ENCODE peak calls at places on chromosomes 2 and 18, in four cellular contexts. I is endodermal cell, Z is brain microvascular endothelial cell, P is HL-60. Q is an unnamed sample.

GRCh38 chr18:40094441-40094840 is 1860.6 kb upstream of the PIK3C3 start:
- DNase-seq in I (no peak), Z (peak), P (no peak), Q (no peak)

GRCh38 chr2:179745615-179746263 is 115.7 kb downstream of the ZNF385B start:
- DNase-seq in I (no peak), Z (no peak), P (no peak), Q (no peak)

GRCh38 chr2:160256511-160256910 is 56.4 kb upstream of the ITGB6 start:
- DNase-seq in I (no peak), Z (no peak), P (no peak), Q (no peak)

GRCh38 chr2:187541086-187542085 is 12.8 kb downstream of the TFPI start:
- DNase-seq in I (no peak), Z (peak), P (no peak), Q (no peak)

GRCh38 chr2:103506812-103507211 is 745.0 kb downstream of the TMEM182 start:
- DNase-seq in I (no peak), Z (no peak), P (no peak), Q (no peak)

GRCh38 chr2:138213624-138214023 is 249.4 kb downstream of the HNMT start:
- DNase-seq in I (no peak), Z (no peak), P (no peak), Q (no peak)

GRCh38 chr2:215528555-215528954 is 92.7 kb upstream of the FN1 start:
- DNase-seq in I (no peak), Z (peak), P (no peak), Q (peak)

GRCh38 chr2:128487650-128488387 is 169.2 kb upstream of the HS6ST1 start:
- DNase-seq in I (peak), Z (no peak), P (no peak), Q (no peak)

GRCh38 chr2:127531133-127531709 is 4.3 kb upstream of the MYO7B start:
- DNase-seq in I (no peak), Z (no peak), P (no peak), Q (no peak)

GRCh38 chr2:10256525-10257031 is 46.1 kb upstream of the HPCAL1 start:
- DNase-seq in I (peak), Z (no peak), P (no peak), Q (no peak)

GRCh38 chr2:150647943-150648342 is 160.5 kb upstream of the RND3 start:
- DNase-seq in I (no peak), Z (no peak), P (no peak), Q (no peak)

GRCh38 chr2:208565690-208566421 is 159.3 kb downstream of the PTH2R start:
- DNase-seq in I (no peak), Z (no peak), P (no peak), Q (no peak)

GRCh38 chr2:79210274-79210917 is 50.8 kb upstream of the REG3A start:
- DNase-seq in I (no peak), Z (no peak), P (no peak), Q (no peak)

GRCh38 chr18:3224223-3224622 is 4.5 kb upstream of the MYOM1 start:
- DNase-seq in I (no peak), Z (no peak), P (no peak), Q (no peak)

GRCh38 chr2:166230724-166231070 is 102.9 kb upstream of the SCN1A start:
- DNase-seq in I (no peak), Z (no peak), P (no peak), Q (no peak)

GRCh38 chr18:49249523-49249922 is 210.9 kb downstream of the DYM start:
- DNase-seq in I (no peak), Z (peak), P (peak), Q (no peak)

GRCh38 chr18:49251451-49251850 is 209.0 kb downstream of the DYM start:
- DNase-seq in I (no peak), Z (no peak), P (no peak), Q (no peak)

GRCh38 chr18:49247786-49248185 is 212.7 kb downstream of the DYM start:
- DNase-seq in I (no peak), Z (no peak), P (no peak), Q (no peak)

DNA sequence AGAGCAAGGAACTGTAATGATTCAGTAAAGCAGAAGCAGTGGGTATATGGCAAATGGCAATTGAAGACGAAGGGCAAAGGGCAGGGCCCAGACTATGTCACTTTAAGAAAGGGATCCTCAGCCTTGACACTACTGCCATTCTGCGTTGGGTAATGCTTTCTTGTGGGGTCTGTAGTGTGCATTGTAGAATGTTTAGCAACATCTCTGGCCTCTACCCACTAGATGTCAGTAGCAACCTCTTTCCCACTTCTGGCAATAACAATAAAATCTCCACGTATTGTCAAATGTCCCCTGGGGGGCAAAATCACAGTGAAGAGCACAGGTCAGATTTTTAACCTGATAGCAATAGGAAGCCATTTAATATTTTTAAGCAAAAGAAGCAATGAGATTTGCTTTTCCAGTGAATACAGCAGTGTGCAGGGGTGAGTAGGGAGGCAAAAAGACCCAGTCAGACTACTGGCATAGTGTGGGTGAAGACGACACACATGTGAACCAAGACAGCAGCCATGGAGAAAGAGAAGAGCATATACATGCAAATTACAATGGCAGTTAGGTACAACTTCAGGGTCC is 209.5 kb downstream of the DYM start:
- DNase-seq in I (no peak), Z (peak), P (no peak), Q (no peak)
- TF ChIP-seq CTCF in I (peak), Z (peak), P (no peak), Q (no peak)

GRCh38 chr2:28779020-28779419 is 27.4 kb downstream of the PPP1CB start:
- DNase-seq in I (no peak), Z (no peak), P (no peak), Q (no peak)

GRCh38 chr2:28776471-28776870 is 24.8 kb downstream of the PPP1CB start:
- DNase-seq in I (no peak), Z (no peak), P (no peak), Q (no peak)

GRCh38 chr2:28778392-28778791 is 26.8 kb downstream of the PPP1CB start:
- DNase-seq in I (no peak), Z (no peak), P (no peak), Q (no peak)

GRCh38 chr2:28780496-28780895 is 28.9 kb downstream of the PPP1CB start:
- DNase-seq in I (no peak), Z (no peak), P (no peak), Q (no peak)

DNA sequence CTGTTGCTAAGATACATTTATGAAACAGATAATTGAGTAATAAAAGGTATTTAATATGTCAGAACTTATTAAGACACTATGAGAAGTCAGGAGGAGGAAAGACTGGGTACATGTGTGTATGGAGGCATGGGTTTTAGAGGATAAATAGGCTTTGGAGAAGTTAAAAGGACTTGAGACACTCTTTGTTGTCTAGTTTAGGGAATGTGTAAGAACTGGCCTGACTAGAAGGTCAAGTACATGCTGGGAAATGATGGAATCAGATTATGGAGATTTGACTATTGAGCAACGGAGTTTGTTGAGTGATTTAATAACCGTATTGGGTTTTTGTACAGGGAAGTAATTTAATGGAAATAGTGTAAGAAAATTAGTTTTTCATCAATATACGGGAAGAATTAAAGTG is 28.2 kb upstream of the SPDYA start:
- DNase-seq in I (no peak), Z (no peak), P (no peak), Q (no peak)
- H3K27ac ChIP-seq in I (no peak), Z (no peak), P (no peak), Q (no peak)

DNA sequence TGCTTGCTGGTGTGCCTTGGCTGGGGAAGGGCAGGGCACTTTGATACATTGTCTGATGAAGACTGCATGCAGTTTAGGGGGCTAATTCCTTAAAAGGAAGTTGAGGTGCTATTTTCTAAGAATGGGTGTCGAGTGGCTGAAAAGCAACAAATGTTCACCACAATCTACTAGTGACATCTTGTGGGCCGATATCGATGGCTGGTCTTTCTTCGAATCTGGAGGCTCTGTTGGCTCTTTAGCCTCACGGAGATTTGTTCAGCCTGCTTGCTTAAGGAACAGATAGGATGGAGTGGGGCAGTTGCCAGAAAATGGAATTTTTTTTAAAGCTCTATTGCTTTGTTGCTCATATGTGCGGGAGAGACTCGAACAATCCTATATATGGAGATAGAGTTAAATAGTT is 71.0 kb upstream of the LYPD6B start:
- DNase-seq in I (no peak), Z (no peak), P (no peak), Q (no peak)
- TF ChIP-seq CTCF in I (no peak), Z (no peak), P (no peak), Q (no peak)

GRCh38 chr2:121386707-121387106 is 101.7 kb upstream of the TFCP2L1 start:
- DNase-seq in I (no peak), Z (peak), P (no peak), Q (no peak)

GRCh38 chr2:121387591-121388325 is 102.8 kb upstream of the TFCP2L1 start:
- DNase-seq in I (no peak), Z (no peak), P (no peak), Q (no peak)

GRCh38 chr2:121382744-121383143 is 97.7 kb upstream of the TFCP2L1 start:
- DNase-seq in I (peak), Z (no peak), P (no peak), Q (no peak)

GRCh38 chr2:121388371-121388770 is 103.4 kb upstream of the TFCP2L1 start:
- DNase-seq in I (no peak), Z (no peak), P (no peak), Q (no peak)

DNA sequence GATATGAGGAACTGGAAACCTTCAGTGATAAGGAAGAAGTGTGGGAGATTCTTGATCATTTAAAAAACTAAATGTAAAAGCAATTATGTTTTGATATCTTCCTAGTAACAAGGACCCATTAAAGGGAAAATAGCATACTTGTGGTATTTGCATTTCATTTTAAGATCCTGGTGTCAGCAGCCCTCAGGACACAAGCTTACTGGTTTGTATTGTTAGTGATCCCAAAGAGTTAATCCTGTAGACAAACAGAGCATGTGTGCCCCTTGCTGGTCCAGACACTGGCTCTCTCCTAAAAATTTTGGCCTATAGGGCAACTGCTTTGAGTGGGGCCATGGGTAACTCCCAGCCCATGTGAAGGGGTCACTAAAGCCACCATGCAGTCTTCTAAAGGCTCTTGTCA is 101.1 kb upstream of the TFCP2L1 start:
- DNase-seq in I (no peak), Z (no peak), P (no peak), Q (no peak)
- H3K27ac ChIP-seq in I (no peak), Z (peak), P (no peak), Q (no peak)

DNA sequence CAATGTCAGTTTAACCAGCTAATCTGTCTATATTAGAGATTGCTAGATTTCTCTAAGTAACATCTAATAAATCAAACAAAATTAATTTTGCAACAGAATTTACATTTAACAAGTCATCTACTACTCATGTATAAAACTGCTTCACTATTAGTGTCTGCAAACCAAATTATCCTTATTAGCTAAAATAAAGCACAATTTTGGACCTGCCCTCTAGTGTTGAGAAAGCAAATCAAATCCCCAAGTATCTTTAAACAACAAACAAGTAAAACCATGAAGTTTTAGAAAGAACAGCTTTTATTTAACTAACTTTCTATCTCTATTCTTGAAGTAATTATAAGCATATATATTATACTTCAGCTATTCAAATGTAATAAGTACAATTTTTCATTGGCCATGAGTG is 113.1 kb upstream of the SP3 start:
- DNase-seq in I (no peak), Z (no peak), P (no peak), Q (no peak)
- TF ChIP-seq CTCF in I (peak), Z (peak), P (peak), Q (peak)

GRCh38 chr2:71451695-71452094 is 1.7 kb upstream of the DYSF start:
- DNase-seq in I (no peak), Z (no peak), P (no peak), Q (no peak)
- H3K27ac ChIP-seq in I (no peak), Z (no peak), P (peak), Q (no peak)

DNA sequence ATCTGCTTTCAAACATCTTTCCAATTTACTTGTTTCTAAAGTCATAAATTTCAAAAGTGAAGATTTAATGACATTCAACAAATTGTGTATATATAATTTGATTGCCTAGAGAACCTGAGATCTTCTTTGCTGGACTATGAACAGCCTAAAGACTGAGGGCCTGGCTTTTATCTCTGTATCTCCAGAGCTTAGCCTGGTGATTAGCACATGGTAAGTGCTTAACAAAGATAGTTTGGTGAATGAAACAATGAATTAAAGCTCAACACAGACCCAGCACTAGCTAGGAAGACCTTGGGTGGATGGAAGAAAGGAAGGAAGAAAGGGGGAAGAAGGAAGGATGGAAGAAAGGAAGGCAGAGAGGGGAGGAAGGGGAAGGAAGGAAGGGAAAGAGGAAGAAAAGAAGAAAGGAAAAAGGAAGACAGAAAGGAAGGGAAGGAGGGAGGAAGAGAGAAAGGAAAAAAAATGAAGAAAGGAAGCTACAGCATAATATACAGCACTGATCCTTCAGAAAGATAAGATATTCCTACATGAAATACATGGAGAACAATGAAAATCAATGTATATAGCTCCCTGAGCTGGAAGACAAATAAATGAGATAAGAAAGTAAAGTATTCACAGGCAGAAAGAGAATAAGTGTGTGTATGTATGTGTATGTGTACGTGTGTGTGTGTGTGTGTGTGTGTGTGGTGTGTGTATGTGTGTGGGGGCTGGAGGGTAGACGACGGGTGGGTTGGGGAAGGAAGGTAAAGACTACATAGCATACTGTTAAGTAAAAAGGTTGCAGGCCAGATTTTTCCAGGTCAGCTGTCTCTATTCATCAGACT is 318.2 kb downstream of the TNS1 start:
- DNase-seq in I (no peak), Z (no peak), P (no peak), Q (no peak)
- TF ChIP-seq CTCF in I (no peak), Z (no peak), P (no peak), Q (no peak)

DNA sequence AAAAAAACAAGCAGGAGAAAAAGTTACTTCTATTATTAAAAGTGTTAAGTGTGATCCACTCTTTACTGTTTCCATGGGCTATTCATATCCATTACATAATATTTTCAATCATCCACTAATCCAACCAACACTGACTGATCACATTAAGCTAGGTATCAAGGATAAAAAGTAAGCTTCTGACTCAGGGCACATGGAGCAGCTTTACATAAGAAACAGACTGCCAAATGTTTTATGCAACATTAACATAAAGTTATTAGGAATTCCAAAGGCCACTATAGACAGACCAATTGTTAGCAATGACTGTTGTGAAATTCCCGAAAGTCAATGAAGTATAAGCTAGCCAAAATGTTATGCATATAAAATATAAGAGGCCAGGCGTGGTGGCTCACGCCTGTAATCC is 277.6 kb downstream of the ZEB2 start:
- DNase-seq in I (no peak), Z (no peak), P (no peak), Q (no peak)
- H3K27ac ChIP-seq in I (no peak), Z (no peak), P (no peak), Q (no peak)

Q was measured in thoracic aorta.